ENCODE peak calls at places on chromosome 12, in seven cellular contexts. One of them, this sample, is unnamed. For H3K4me1, the result is how much of the 10 kb centered on the place peaks cover.

GRCh38 chr12:50842637-50843493 is at the start of gene TMPRSS12:
- DNase-seq in right lobe of liver: peak
- DNase-seq in IMR-90: no peak
- DNase-seq in MM.1S: no peak
- DNase-seq in H9: peak
- DNase-seq in fibroblast of lung: no peak
- DNase-seq in CD8-positive, alpha-beta memory T cell: no peak
- DNase-seq in this sample: no peak

GRCh38 chr12:112916270-112916669 is 9.5 kb downstream of the OAS1 start:
- DNase-seq in right lobe of liver: peak
- DNase-seq in IMR-90: no peak
- DNase-seq in MM.1S: no peak
- DNase-seq in H9: no peak
- DNase-seq in fibroblast of lung: no peak
- DNase-seq in CD8-positive, alpha-beta memory T cell: no peak
- DNase-seq in this sample: no peak

GRCh38 chr12:23950775-23951391 is 1.4 kb upstream of the SOX5 start:
- DNase-seq in right lobe of liver: peak
- DNase-seq in IMR-90: peak
- DNase-seq in MM.1S: no peak
- DNase-seq in H9: no peak
- DNase-seq in fibroblast of lung: peak
- DNase-seq in CD8-positive, alpha-beta memory T cell: no peak
- DNase-seq in this sample: no peak

GRCh38 chr12:95351745-95352144 is 122.2 kb upstream of the METAP2 start:
- DNase-seq in right lobe of liver: peak
- DNase-seq in IMR-90: no peak
- DNase-seq in MM.1S: no peak
- DNase-seq in H9: no peak
- DNase-seq in fibroblast of lung: no peak
- DNase-seq in CD8-positive, alpha-beta memory T cell: no peak
- DNase-seq in this sample: no peak

GRCh38 chr12:64400041-64400440 is 4.2 kb upstream of the XPOT start:
- DNase-seq in right lobe of liver: no peak
- DNase-seq in IMR-90: peak
- DNase-seq in MM.1S: no peak
- DNase-seq in H9: peak
- DNase-seq in fibroblast of lung: peak
- DNase-seq in CD8-positive, alpha-beta memory T cell: peak
- DNase-seq in this sample: no peak

GRCh38 chr12:129552996-129553750 is 350.7 kb downstream of the TMEM132D start:
- DNase-seq in right lobe of liver: no peak
- DNase-seq in IMR-90: no peak
- DNase-seq in MM.1S: no peak
- DNase-seq in H9: no peak
- DNase-seq in fibroblast of lung: peak
- DNase-seq in CD8-positive, alpha-beta memory T cell: no peak
- DNase-seq in this sample: no peak

GRCh38 chr12:21637985-21638891 is 19.4 kb downstream of the LDHB start:
- DNase-seq in right lobe of liver: no peak
- DNase-seq in IMR-90: peak
- DNase-seq in MM.1S: no peak
- DNase-seq in H9: no peak
- DNase-seq in fibroblast of lung: peak
- DNase-seq in CD8-positive, alpha-beta memory T cell: no peak
- DNase-seq in this sample: no peak

GRCh38 chr12:30823140-30823669 is 68.5 kb upstream of the CAPRIN2 start:
- DNase-seq in right lobe of liver: peak
- DNase-seq in IMR-90: no peak
- DNase-seq in MM.1S: no peak
- DNase-seq in H9: no peak
- DNase-seq in fibroblast of lung: peak
- DNase-seq in CD8-positive, alpha-beta memory T cell: no peak
- DNase-seq in this sample: no peak

GRCh38 chr12:94570161-94570560 is 80.2 kb downstream of the TMCC3 start:
- DNase-seq in right lobe of liver: no peak
- DNase-seq in IMR-90: peak
- DNase-seq in MM.1S: no peak
- DNase-seq in H9: no peak
- DNase-seq in fibroblast of lung: peak
- DNase-seq in CD8-positive, alpha-beta memory T cell: no peak
- DNase-seq in this sample: no peak

DNA sequence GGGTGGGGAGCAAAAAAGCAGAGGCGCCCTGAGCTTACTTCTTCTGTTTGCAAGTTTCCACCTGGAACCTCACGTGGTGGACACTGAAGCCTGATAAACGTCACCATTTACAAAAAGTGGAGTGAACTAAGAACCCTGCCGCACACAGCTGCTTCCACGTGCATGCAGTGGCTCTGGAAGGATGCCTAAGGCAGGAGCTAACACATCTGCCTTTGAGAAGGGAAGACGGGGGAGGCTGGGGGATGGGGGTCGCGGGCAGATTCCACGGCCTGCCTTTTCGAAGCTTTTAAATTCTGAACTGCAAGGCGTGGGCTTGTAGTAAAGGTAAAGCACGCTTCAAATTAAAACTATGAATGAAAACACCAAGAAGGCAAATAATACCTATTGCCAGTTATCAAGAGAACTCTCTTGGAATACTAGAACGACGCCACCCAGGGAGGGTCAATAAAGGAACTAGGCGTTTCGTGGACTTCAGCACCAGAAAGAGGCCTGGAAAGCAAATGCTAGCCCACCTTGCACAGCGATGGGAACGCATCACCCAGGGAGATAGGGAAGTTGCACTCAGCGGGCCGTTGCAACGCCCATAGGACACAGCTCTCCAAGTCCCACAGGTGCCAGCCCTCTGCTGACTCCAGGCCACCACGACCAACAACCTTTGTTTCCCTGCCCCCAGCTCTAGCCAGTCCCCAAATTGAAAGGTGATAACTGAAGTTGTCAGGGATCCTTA is 61.8 kb downstream of the TESC start:
- DNase-seq in right lobe of liver: no peak
- DNase-seq in IMR-90: peak
- DNase-seq in MM.1S: no peak
- DNase-seq in H9: no peak
- DNase-seq in fibroblast of lung: no peak
- DNase-seq in CD8-positive, alpha-beta memory T cell: no peak
- DNase-seq in this sample: no peak
- H3K4me1 ChIP-seq in right lobe of liver: under half
- H3K4me1 ChIP-seq in IMR-90: under half
- H3K4me1 ChIP-seq in MM.1S: under half
- H3K4me1 ChIP-seq in H9: under half
- H3K4me1 ChIP-seq in fibroblast of lung: under half
- H3K4me1 ChIP-seq in CD8-positive, alpha-beta memory T cell: under half
- H3K4me1 ChIP-seq in this sample: under half

GRCh38 chr12:92039048-92039447 is 106.6 kb downstream of the BTG1 start:
- DNase-seq in right lobe of liver: no peak
- DNase-seq in IMR-90: no peak
- DNase-seq in MM.1S: no peak
- DNase-seq in H9: no peak
- DNase-seq in fibroblast of lung: peak
- DNase-seq in CD8-positive, alpha-beta memory T cell: no peak
- DNase-seq in this sample: no peak
- H3K4me1 ChIP-seq in right lobe of liver: under half
- H3K4me1 ChIP-seq in IMR-90: under half
- H3K4me1 ChIP-seq in MM.1S: half or more
- H3K4me1 ChIP-seq in H9: under half
- H3K4me1 ChIP-seq in fibroblast of lung: under half
- H3K4me1 ChIP-seq in CD8-positive, alpha-beta memory T cell: half or more
- H3K4me1 ChIP-seq in this sample: under half

DNA sequence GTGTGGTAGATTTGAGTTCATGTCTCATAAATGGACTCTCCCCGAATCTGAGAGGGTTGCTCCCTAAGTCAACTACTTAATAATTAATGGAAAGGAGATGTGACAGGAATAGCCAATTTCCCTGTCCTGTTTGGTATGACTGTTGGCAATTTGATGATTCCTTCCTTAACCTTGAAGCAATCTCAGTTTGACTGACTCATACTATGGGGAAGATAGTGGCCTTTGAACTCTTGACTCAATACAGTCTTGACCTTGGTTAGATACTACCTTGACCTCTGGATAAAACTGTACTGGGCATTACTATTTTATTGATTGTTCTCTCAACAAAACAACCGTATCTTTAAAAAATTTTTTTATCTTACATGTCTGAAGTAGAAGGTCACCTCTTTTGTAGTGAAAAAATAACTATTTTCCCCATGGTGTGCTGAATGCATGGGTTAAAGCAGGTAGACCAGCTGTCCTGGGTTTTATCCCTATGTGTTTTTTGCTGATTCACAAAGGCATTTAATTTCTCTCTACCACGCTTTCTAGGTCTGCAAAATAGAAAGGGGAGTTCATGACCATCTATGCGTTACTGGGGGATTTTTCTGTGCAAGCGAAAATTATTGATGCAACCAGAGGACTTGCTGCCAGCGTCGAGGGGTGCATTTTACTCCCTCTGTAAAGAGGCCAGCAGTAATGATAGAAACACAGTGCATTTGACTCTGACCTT is 80.1 kb downstream of the ETV6 start:
- DNase-seq in right lobe of liver: no peak
- DNase-seq in IMR-90: no peak
- DNase-seq in MM.1S: no peak
- DNase-seq in H9: no peak
- DNase-seq in fibroblast of lung: no peak
- DNase-seq in CD8-positive, alpha-beta memory T cell: no peak
- DNase-seq in this sample: peak
- H3K4me1 ChIP-seq in right lobe of liver: under half
- H3K4me1 ChIP-seq in IMR-90: under half
- H3K4me1 ChIP-seq in MM.1S: half or more
- H3K4me1 ChIP-seq in H9: under half
- H3K4me1 ChIP-seq in fibroblast of lung: under half
- H3K4me1 ChIP-seq in CD8-positive, alpha-beta memory T cell: half or more
- H3K4me1 ChIP-seq in this sample: half or more

DNA sequence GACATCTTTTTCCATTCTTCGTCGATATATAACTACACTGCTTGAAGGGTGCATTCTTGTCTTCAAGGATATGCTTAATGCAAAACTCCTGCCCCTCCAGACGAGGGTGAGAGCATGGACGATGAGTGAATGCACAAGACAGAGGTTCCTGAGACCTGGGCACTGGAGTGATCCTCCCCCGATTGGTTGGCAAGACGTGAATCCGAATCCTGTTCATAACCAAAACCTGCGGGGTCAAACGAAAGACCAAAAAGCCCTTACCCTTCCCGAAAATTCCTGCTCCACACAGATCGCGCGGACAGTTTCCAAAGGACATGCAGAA is 661 bp downstream of the KANSL2 start:
- DNase-seq in right lobe of liver: no peak
- DNase-seq in IMR-90: peak
- DNase-seq in MM.1S: peak
- DNase-seq in H9: no peak
- DNase-seq in fibroblast of lung: peak
- DNase-seq in CD8-positive, alpha-beta memory T cell: no peak
- DNase-seq in this sample: peak
- H3K4me1 ChIP-seq in right lobe of liver: under half
- H3K4me1 ChIP-seq in IMR-90: under half
- H3K4me1 ChIP-seq in MM.1S: under half
- H3K4me1 ChIP-seq in H9: under half
- H3K4me1 ChIP-seq in fibroblast of lung: under half
- H3K4me1 ChIP-seq in CD8-positive, alpha-beta memory T cell: under half
- H3K4me1 ChIP-seq in this sample: under half

GRCh38 chr12:56032006-56032405 is 9.7 kb upstream of the RPS26 start:
- DNase-seq in right lobe of liver: no peak
- DNase-seq in IMR-90: no peak
- DNase-seq in MM.1S: no peak
- DNase-seq in H9: no peak
- DNase-seq in fibroblast of lung: no peak
- DNase-seq in CD8-positive, alpha-beta memory T cell: no peak
- DNase-seq in this sample: no peak

GRCh38 chr12:56038022-56038665 is 3.6 kb upstream of the RPS26 start:
- DNase-seq in right lobe of liver: no peak
- DNase-seq in IMR-90: no peak
- DNase-seq in MM.1S: no peak
- DNase-seq in H9: no peak
- DNase-seq in fibroblast of lung: no peak
- DNase-seq in CD8-positive, alpha-beta memory T cell: no peak
- DNase-seq in this sample: no peak

GRCh38 chr12:56037161-56037560 is 4.6 kb upstream of the RPS26 start:
- DNase-seq in right lobe of liver: no peak
- DNase-seq in IMR-90: no peak
- DNase-seq in MM.1S: no peak
- DNase-seq in H9: no peak
- DNase-seq in fibroblast of lung: no peak
- DNase-seq in CD8-positive, alpha-beta memory T cell: no peak
- DNase-seq in this sample: no peak

GRCh38 chr12:56029666-56030293 is 8.9 kb downstream of the IKZF4 start:
- DNase-seq in right lobe of liver: peak
- DNase-seq in IMR-90: peak
- DNase-seq in MM.1S: peak
- DNase-seq in H9: peak
- DNase-seq in fibroblast of lung: peak
- DNase-seq in CD8-positive, alpha-beta memory T cell: no peak
- DNase-seq in this sample: peak

DNA sequence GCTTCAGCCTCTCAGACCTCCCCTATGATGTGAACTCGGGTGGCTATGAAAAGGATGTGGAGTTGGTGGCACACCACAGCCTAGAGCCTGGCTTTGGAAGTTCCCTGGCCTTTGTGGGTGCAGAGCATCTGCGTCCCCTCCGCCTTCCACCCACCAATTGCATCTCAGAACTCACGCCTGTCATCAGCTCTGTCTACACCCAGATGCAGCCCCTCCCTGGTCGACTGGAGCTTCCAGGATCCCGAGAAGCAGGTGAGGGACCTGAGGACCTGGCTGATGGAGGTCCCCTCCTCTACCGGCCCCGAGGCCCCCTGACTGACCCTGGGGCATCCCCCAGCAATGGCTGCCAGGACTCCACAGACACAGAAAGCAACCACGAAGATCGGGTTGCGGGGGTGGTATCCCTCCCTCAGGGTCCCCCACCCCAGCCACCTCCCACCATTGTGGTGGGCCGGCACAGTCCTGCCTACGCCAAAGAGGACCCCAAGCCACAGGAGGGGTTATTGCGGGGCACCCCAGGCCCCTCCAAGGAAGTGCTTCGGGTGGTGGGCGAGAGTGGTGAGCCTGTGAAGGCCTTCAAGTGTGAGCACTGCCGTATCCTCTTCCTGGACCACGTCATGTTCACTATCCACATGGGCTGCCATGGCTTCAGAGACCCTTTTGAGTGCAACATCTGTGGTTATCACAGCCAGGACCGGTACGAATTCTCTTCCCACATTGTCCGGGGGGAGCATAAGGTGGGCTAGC is 7.0 kb upstream of the RPS26 start:
- DNase-seq in right lobe of liver: no peak
- DNase-seq in IMR-90: no peak
- DNase-seq in MM.1S: no peak
- DNase-seq in H9: no peak
- DNase-seq in fibroblast of lung: no peak
- DNase-seq in CD8-positive, alpha-beta memory T cell: no peak
- DNase-seq in this sample: no peak
- H3K4me1 ChIP-seq in right lobe of liver: under half
- H3K4me1 ChIP-seq in IMR-90: under half
- H3K4me1 ChIP-seq in MM.1S: under half
- H3K4me1 ChIP-seq in H9: under half
- H3K4me1 ChIP-seq in fibroblast of lung: under half
- H3K4me1 ChIP-seq in CD8-positive, alpha-beta memory T cell: under half
- H3K4me1 ChIP-seq in this sample: under half

GRCh38 chr12:6146951-6147350 is 22.5 kb upstream of the VWF start:
- DNase-seq in right lobe of liver: no peak
- DNase-seq in IMR-90: no peak
- DNase-seq in MM.1S: no peak
- DNase-seq in H9: no peak
- DNase-seq in fibroblast of lung: no peak
- DNase-seq in CD8-positive, alpha-beta memory T cell: no peak
- DNase-seq in this sample: no peak
- H3K4me1 ChIP-seq in right lobe of liver: under half
- H3K4me1 ChIP-seq in IMR-90: under half
- H3K4me1 ChIP-seq in MM.1S: under half
- H3K4me1 ChIP-seq in H9: under half
- H3K4me1 ChIP-seq in fibroblast of lung: under half
- H3K4me1 ChIP-seq in CD8-positive, alpha-beta memory T cell: under half
- H3K4me1 ChIP-seq in this sample: under half

GRCh38 chr12:27554003-27554402 is 30.0 kb downstream of the PPFIBP1 start:
- DNase-seq in right lobe of liver: no peak
- DNase-seq in IMR-90: no peak
- DNase-seq in MM.1S: no peak
- DNase-seq in H9: no peak
- DNase-seq in fibroblast of lung: no peak
- DNase-seq in CD8-positive, alpha-beta memory T cell: no peak
- DNase-seq in this sample: no peak
- H3K4me1 ChIP-seq in right lobe of liver: under half
- H3K4me1 ChIP-seq in IMR-90: under half
- H3K4me1 ChIP-seq in MM.1S: under half
- H3K4me1 ChIP-seq in H9: under half
- H3K4me1 ChIP-seq in fibroblast of lung: under half
- H3K4me1 ChIP-seq in CD8-positive, alpha-beta memory T cell: under half
- H3K4me1 ChIP-seq in this sample: under half

This sample was measured in OCI-LY7.